ENCODE peak calls at places on chromosomes 11 and 22, in six cellular contexts. C is T follicular helper cell; K is GM03348; Z is stimulated activated CD8-positive, alpha-beta memory T cell treated with anti-CD3 and anti-CD28 coated beads, Interleukin-4, amount 100 ng/mL, for 24 hours; D is anterior cingulate cortex; O is GM04504. Y is an unnamed sample.

GRCh38 chr11:70662691-70663098 is 264.4 kb downstream of the CTTN start:
- DNase-seq in C (no peak), K (no peak), Z (no peak), D (no peak), O (no peak), Y (no peak)

GRCh38 chr11:2460540-2461252 is 15.9 kb downstream of the KCNQ1 start:
- DNase-seq in C (no peak), K (no peak), Z (no peak), D (no peak), O (no peak), Y (no peak)

GRCh38 chr11:118339281-118340045 is 3.0 kb downstream of the CD3D start:
- DNase-seq in C (no peak), K (no peak), Z (no peak), D (no peak), O (no peak), Y (peak)

GRCh38 chr11:102319544-102319943 is 2.3 kb downstream of the BIRC3 start:
- DNase-seq in C (no peak), K (no peak), Z (no peak), D (no peak), O (no peak), Y (no peak)

GRCh38 chr11:106642331-106642730 is 375.9 kb downstream of the GUCY1A2 start:
- DNase-seq in C (no peak), K (no peak), Z (no peak), D (no peak), O (no peak), Y (no peak)

GRCh38 chr11:67498544-67498972 is 6.6 kb downstream of the PITPNM1 start:
- DNase-seq in C (no peak), K (no peak), Z (no peak), D (no peak), O (no peak), Y (no peak)

GRCh38 chr11:87722756-87723599 is 452.3 kb downstream of the RAB38 start:
- DNase-seq in C (no peak), K (peak), Z (no peak), D (no peak), O (peak), Y (peak)

GRCh38 chr11:88320149-88320559 is 17.4 kb downstream of the CTSC start:
- DNase-seq in C (no peak), K (peak), Z (no peak), D (no peak), O (peak), Y (no peak)

GRCh38 chr11:102664001-102664752 is 39.0 kb upstream of the MMP20 start:
- DNase-seq in C (no peak), K (no peak), Z (no peak), D (no peak), O (no peak), Y (peak)

GRCh38 chr11:1827095-1827797 is 7.5 kb upstream of the SYT8 start:
- DNase-seq in C (no peak), K (peak), Z (no peak), D (peak), O (peak), Y (no peak)

GRCh38 chr11:44110231-44110679 is 14.8 kb downstream of the EXT2 start:
- DNase-seq in C (peak), K (peak), Z (peak), D (no peak), O (peak), Y (peak)

GRCh38 chr11:123084454-123084853 is 22.5 kb upstream of the HSPA8 start:
- DNase-seq in C (no peak), K (no peak), Z (no peak), D (no peak), O (no peak), Y (no peak)

GRCh38 chr22:50219800-50220602 is 19.2 kb downstream of the SELENOO start:
- DNase-seq in C (no peak), K (no peak), Z (no peak), D (no peak), O (no peak), Y (no peak)

GRCh38 chr22:49476176-49476575 is 351.5 kb downstream of the BRD1 start:
- DNase-seq in C (no peak), K (no peak), Z (no peak), D (no peak), O (no peak), Y (no peak)

GRCh38 chr22:41862530-41863266 is 29.8 kb downstream of the SREBF2 start:
- DNase-seq in C (no peak), K (peak), Z (peak), D (no peak), O (no peak), Y (no peak)

GRCh38 chr22:20439556-20439927 is 1.9 kb upstream of the SCARF2 start:
- DNase-seq in C (no peak), K (no peak), Z (no peak), D (no peak), O (no peak), Y (no peak)

GRCh38 chr11:111573821-111574249 is 28.4 kb upstream of the SIK2 start:
- DNase-seq in C (no peak), K (no peak), Z (no peak), D (no peak), O (no peak), Y (no peak)

GRCh38 chr11:69651834-69652620 is 11.1 kb downstream of the CCND1 start:
- DNase-seq in C (no peak), K (no peak), Z (no peak), D (no peak), O (no peak), Y (no peak)

GRCh38 chr22:17858033-17858432 is 83.8 kb upstream of the BID start:
- DNase-seq in C (no peak), K (no peak), Z (no peak), D (no peak), O (no peak), Y (no peak)

GRCh38 chr22:38989461-38989860 is 7.3 kb downstream of the APOBEC3B start:
- DNase-seq in C (no peak), K (no peak), Z (no peak), D (no peak), O (no peak), Y (no peak)

GRCh38 chr11:7637447-7638157 is 35.7 kb downstream of the CYB5R2 start:
- DNase-seq in C (no peak), K (peak), Z (no peak), D (no peak), O (peak), Y (no peak)

GRCh38 chr11:92482502-92482901 is 257.9 kb downstream of the FAT3 start:
- DNase-seq in C (no peak), K (no peak), Z (no peak), D (no peak), O (no peak), Y (no peak)

GRCh38 chr11:76972051-76972450 is 62.1 kb upstream of the B3GNT6 start:
- DNase-seq in C (no peak), K (no peak), Z (no peak), D (no peak), O (no peak), Y (no peak)

GRCh38 chr11:6629892-6630631 is 10.8 kb upstream of the TPP1 start:
- DNase-seq in C (no peak), K (no peak), Z (no peak), D (no peak), O (no peak), Y (no peak)

GRCh38 chr11:6636480-6636879 is 17.3 kb upstream of the TPP1 start:
- DNase-seq in C (no peak), K (no peak), Z (no peak), D (no peak), O (no peak), Y (no peak)

GRCh38 chr22:35335468-35335867 is 35.8 kb downstream of the TOM1 start:
- DNase-seq in C (no peak), K (no peak), Z (no peak), D (no peak), O (no peak), Y (no peak)

GRCh38 chr11:45457649-45458048 is 171.5 kb upstream of the SYT13 start:
- DNase-seq in C (no peak), K (peak), Z (no peak), D (no peak), O (peak), Y (no peak)

GRCh38 chr22:38941488-38941987 is 15.9 kb upstream of the APOBEC3A start:
- DNase-seq in C (no peak), K (no peak), Z (peak), D (no peak), O (no peak), Y (no peak)

GRCh38 chr22:29143848-29144785 is 61.6 kb upstream of the EMID1 start:
- DNase-seq in C (no peak), K (no peak), Z (no peak), D (no peak), O (no peak), Y (no peak)

GRCh38 chr22:21634844-21635243 is 2.3 kb downstream of the CCDC116 start:
- DNase-seq in C (no peak), K (no peak), Z (no peak), D (no peak), O (no peak), Y (no peak)

GRCh38 chr11:63537293-63538101 is 889 bp downstream of the PLAAT4 start:
- DNase-seq in C (no peak), K (peak), Z (no peak), D (peak), O (peak), Y (no peak)

GRCh38 chr11:24496728-24497396 is at the start of gene LUZP2:
- DNase-seq in C (no peak), K (peak), Z (no peak), D (peak), O (no peak), Y (no peak)

GRCh38 chr11:112166561-112166960 is 611 bp upstream of the TEX12 start:
- DNase-seq in C (no peak), K (peak), Z (no peak), D (no peak), O (no peak), Y (no peak)

GRCh38 chr11:1442163-1442562 is 44.4 kb downstream of the MOB2 start:
- DNase-seq in C (no peak), K (peak), Z (no peak), D (peak), O (no peak), Y (peak)

GRCh38 chr11:102831709-102832492 is 11.5 kb downstream of the MMP3 start:
- DNase-seq in C (no peak), K (no peak), Z (no peak), D (no peak), O (no peak), Y (no peak)

GRCh38 chr11:9263840-9264380 is 1.2 kb downstream of the DENND5A start:
- DNase-seq in C (no peak), K (peak), Z (peak), D (no peak), O (peak), Y (no peak)

GRCh38 chr22:30870451-30871345 is 97.9 kb downstream of the MORC2 start:
- DNase-seq in C (no peak), K (no peak), Z (no peak), D (no peak), O (no peak), Y (peak)

GRCh38 chr11:110435780-110436717 is 6.3 kb downstream of the FDX1 start:
- DNase-seq in C (no peak), K (peak), Z (no peak), D (no peak), O (no peak), Y (peak)

GRCh38 chr11:92130432-92130831 is 94.2 kb upstream of the FAT3 start:
- DNase-seq in C (no peak), K (peak), Z (no peak), D (no peak), O (peak), Y (no peak)

GRCh38 chr11:79157738-79158137 is 283.1 kb downstream of the TENM4 start:
- DNase-seq in C (no peak), K (no peak), Z (no peak), D (no peak), O (no peak), Y (no peak)

Y was measured in K562.